ENCODE peak calls at places on chromosomes 13 and 19, in ten cellular contexts. R is BJ; P is heart left ventricle; H is left ventricle myocardium inferior; W is mucosa of descending colon; J is right lobe of liver; T is tibial nerve; E is CD4-positive, alpha-beta memory T cell; L is thoracic aorta; U is IMR-90. F is an unnamed sample.
A peak's percentile ranks its signal among the peaks of the same experiment; 100 is the strongest.

GRCh38 chr13:48210178-48210577 is 22.8 kb upstream of the ITM2B start:
- DNase-seq in R (peak; percentile 49), P (no peak), H (no peak), W (no peak), J (no peak), T (no peak), E (no peak), L (no peak), U (peak; percentile 86), F (peak; percentile 86)

GRCh38 chr13:96229356-96229755 is 139.4 kb downstream of the HS6ST3 start:
- DNase-seq in R (no peak), P (no peak), H (no peak), W (no peak), J (no peak), T (no peak), E (no peak), L (no peak), U (no peak), F (no peak)

GRCh38 chr13:53336441-53337160 is 308.0 kb downstream of the OLFM4 start:
- DNase-seq in R (no peak), P (no peak), H (no peak), W (no peak), J (no peak), T (no peak), E (no peak), L (no peak), U (no peak), F (no peak)

GRCh38 chr13:113598481-113598880 is 13.9 kb downstream of the TFDP1 start:
- DNase-seq in R (no peak), P (no peak), H (peak; percentile 1), W (no peak), J (peak; percentile 37), T (no peak), E (no peak), L (no peak), U (no peak), F (no peak)

GRCh38 chr13:71316964-71317363 is 550.0 kb downstream of the DACH1 start:
- DNase-seq in R (no peak), P (no peak), H (no peak), W (no peak), J (no peak), T (no peak), E (no peak), L (no peak), U (no peak), F (no peak)

GRCh38 chr19:49761625-49762311 is 1.3 kb downstream of the TSKS start:
- DNase-seq in R (no peak), P (peak; percentile 56), H (peak; percentile 36), W (no peak), J (no peak), T (no peak), E (no peak), L (no peak), U (peak; percentile 56), F (no peak)

GRCh38 chr19:31338069-31338767 is 11.0 kb downstream of the TSHZ3 start:
- DNase-seq in R (no peak), P (peak; percentile 57), H (peak; percentile 58), W (peak; percentile 44), J (no peak), T (no peak), E (peak; percentile 44), L (no peak), U (peak; percentile 85), F (no peak)

GRCh38 chr19:43445426-43445825 is 20.0 kb downstream of the LYPD3 start:
- DNase-seq in R (no peak), P (no peak), H (no peak), W (no peak), J (no peak), T (no peak), E (no peak), L (no peak), U (no peak), F (no peak)

GRCh38 chr19:19063183-19064097 is at the start of gene SLC25A42:
- DNase-seq in R (peak; percentile 99), P (peak; percentile 100), H (peak; percentile 100), W (peak; percentile 100), J (peak; percentile 100), T (peak; percentile 99), E (peak; percentile 100), L (peak; percentile 97), U (peak; percentile 99), F (peak; percentile 96)

GRCh38 chr19:19064098-19064722 is 416 bp downstream of the SLC25A42 start:
- DNase-seq in R (no peak), P (no peak), H (no peak), W (no peak), J (no peak), T (no peak), E (no peak), L (no peak), U (no peak), F (no peak)

GRCh38 chr19:19061491-19061890 is 2.3 kb upstream of the SLC25A42 start:
- DNase-seq in R (no peak), P (peak; percentile 58), H (peak; percentile 51), W (peak; percentile 43), J (no peak), T (no peak), E (no peak), L (no peak), U (no peak), F (no peak)

GRCh38 chr19:19064811-19065745 is 1.3 kb downstream of the SLC25A42 start:
- DNase-seq in R (no peak), P (no peak), H (no peak), W (peak; percentile 49), J (no peak), T (no peak), E (no peak), L (no peak), U (no peak), F (no peak)

DNA sequence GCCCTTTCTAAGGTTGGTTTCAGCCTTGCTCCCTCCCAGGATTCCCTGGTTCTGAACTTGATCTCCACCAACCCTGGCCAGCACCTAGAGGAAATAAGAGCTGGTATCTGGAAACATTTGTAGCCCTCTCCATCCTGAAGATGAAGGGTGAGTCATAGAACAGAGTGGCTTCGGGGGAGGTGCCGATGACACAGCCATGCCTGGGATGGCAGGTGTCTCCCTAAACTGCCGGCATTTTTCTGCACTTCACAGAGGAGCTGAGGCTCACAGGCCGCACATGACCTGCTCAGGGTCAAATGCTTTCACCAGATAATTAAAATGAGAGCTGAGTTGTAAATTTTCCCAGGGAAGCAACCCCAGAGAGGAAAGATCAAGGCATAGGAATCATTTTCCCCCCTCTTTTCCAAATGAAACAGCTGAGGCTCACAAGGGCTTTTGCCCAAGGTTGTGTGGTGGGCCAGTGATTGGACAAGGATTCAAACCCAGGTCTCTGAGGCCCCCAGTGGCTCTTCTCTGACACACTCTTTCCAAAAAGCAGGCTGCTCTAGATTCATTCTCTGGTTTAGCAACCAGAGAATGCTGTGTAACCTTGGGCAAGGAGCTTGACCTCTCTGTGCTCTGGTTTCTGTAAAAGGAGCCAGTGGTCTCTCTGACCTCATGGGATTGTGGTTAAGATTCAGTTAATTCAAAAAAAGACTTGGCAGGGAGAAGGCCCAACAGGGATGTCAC is 1.2 kb upstream of the SLC25A42 start:
- DNase-seq in R (no peak), P (no peak), H (no peak), W (no peak), J (no peak), T (no peak), E (no peak), L (no peak), U (peak; percentile 63), F (peak; percentile 16)
- H3K4me3 ChIP-seq in R (no peak overlapping the region), P (no peak overlapping the region), H (peak overlapping the region; percentile 88), W (no peak overlapping the region), J (peak overlapping the region; percentile 46), T (peak overlapping the region; percentile 69), E (peak overlapping the region; percentile 85), L (peak overlapping the region; percentile 77), U (peak overlapping the region; percentile 50), F (no peak overlapping the region)

GRCh38 chr13:21055511-21056045 is 5.8 kb downstream of the LATS2 start:
- DNase-seq in R (no peak), P (no peak), H (no peak), W (no peak), J (no peak), T (no peak), E (no peak), L (no peak), U (no peak), F (no peak)

GRCh38 chr13:21060063-21060826 is 1.1 kb downstream of the LATS2 start:
- DNase-seq in R (no peak), P (peak; percentile 60), H (peak; percentile 63), W (peak; percentile 46), J (peak; percentile 71), T (no peak), E (no peak), L (no peak), U (peak; percentile 51), F (no peak)

GRCh38 chr13:21060827-21061076 is 634 bp downstream of the LATS2 start:
- DNase-seq in R (no peak), P (peak; percentile 69), H (peak; percentile 60), W (no peak), J (no peak), T (no peak), E (no peak), L (no peak), U (no peak), F (no peak)

GRCh38 chr13:21061077-21061945 is at the start of gene LATS2:
- DNase-seq in R (peak; percentile 68), P (peak; percentile 98), H (peak; percentile 99), W (peak; percentile 94), J (peak; percentile 98), T (peak; percentile 96), E (peak; percentile 73), L (peak; percentile 86), U (peak; percentile 94), F (peak; percentile 67)

DNA sequence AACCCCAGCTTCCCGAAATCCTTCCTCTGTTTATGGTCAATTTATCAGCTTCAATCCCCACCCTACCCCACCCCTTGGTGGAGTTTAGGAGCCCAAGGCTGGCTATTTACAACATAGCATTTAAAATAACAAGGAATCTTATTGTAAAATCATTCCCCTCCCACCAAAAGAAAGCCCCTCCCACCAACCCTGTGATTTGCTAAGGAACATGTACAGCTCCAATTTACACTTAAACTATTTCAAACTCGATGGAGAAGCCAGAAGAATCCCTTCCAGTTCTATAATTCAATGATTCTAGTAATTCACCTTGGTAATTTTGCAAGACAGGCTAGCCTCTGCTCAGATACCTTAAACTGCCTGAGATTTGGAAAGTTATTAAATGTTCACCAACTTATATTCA is 3.0 kb downstream of the LATS2 start:
- DNase-seq in R (no peak), P (no peak), H (no peak), W (no peak), J (no peak), T (no peak), E (no peak), L (no peak), U (no peak), F (no peak)
- H3K36me3 ChIP-seq in R (peaks cover under 1% of the 10 kb centered on the region), P (no peaks in the 10 kb centered on the region), H (no peaks in the 10 kb centered on the region), W (no peaks in the 10 kb centered on the region), J (no peaks in the 10 kb centered on the region), T (no peaks in the 10 kb centered on the region), E (no peaks in the 10 kb centered on the region), L (no peaks in the 10 kb centered on the region), U (peaks cover 15% of the 10 kb centered on the region), F (no peaks in the 10 kb centered on the region)

GRCh38 chr19:16868423-16869130 is 20.2 kb upstream of the F2RL3 start:
- DNase-seq in R (no peak), P (no peak), H (no peak), W (no peak), J (no peak), T (no peak), E (no peak), L (no peak), U (no peak), F (no peak)
- H3K4me3 ChIP-seq in R (no peak overlapping the region), P (no peak overlapping the region), H (no peak overlapping the region), W (no peak overlapping the region), J (no peak overlapping the region), T (no peak overlapping the region), E (no peak overlapping the region), L (no peak overlapping the region), U (no peak overlapping the region), F (no peak overlapping the region)

GRCh38 chr19:45420356-45420755 is 3.4 kb downstream of the ERCC1 start:
- DNase-seq in R (no peak), P (no peak), H (no peak), W (no peak), J (no peak), T (no peak), E (no peak), L (no peak), U (no peak), F (no peak)

GRCh38 chr19:45419895-45420294 is 3.8 kb downstream of the ERCC1 start:
- DNase-seq in R (no peak), P (no peak), H (no peak), W (no peak), J (no peak), T (no peak), E (no peak), L (no peak), U (no peak), F (no peak)

GRCh38 chr19:45420871-45421270 is 2.8 kb downstream of the ERCC1 start:
- DNase-seq in R (no peak), P (no peak), H (no peak), W (no peak), J (no peak), T (no peak), E (no peak), L (no peak), U (no peak), F (no peak)

GRCh38 chr19:45418812-45419211 is 4.9 kb downstream of the ERCC1 start:
- DNase-seq in R (no peak), P (no peak), H (no peak), W (no peak), J (no peak), T (no peak), E (no peak), L (no peak), U (no peak), F (no peak)

DNA sequence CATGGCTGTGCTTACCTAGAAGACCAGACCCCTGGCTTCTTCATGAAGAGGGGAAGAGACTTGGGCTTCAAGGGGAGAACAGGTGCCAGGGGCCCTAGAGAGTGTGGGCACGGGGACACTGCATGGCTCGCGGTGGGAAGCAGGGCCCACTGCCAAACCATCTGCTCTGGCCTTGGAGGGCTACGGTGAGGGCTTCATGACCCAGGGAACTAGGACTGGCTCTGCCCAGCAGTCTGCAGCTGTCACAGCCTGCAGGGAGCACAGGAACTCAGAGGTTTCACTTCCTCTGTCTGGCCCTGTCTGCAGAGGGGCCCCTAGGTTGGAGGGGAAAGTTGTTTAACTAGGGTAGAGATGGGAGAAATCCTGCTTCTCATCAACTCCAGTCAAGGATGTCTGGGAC is 4.3 kb downstream of the ERCC1 start:
- DNase-seq in R (no peak), P (no peak), H (no peak), W (no peak), J (no peak), T (no peak), E (no peak), L (no peak), U (no peak), F (no peak)
- H3K36me3 ChIP-seq in R (peaks cover 11% of the 10 kb centered on the region), P (no peaks in the 10 kb centered on the region), H (peaks cover 56% of the 10 kb centered on the region), W (no peaks in the 10 kb centered on the region), J (no peaks in the 10 kb centered on the region), T (no peaks in the 10 kb centered on the region), E (peaks cover 7% of the 10 kb centered on the region), L (peaks cover 24% of the 10 kb centered on the region), U (peaks cover 48% of the 10 kb centered on the region), F (no peaks in the 10 kb centered on the region)